ENCODE peak calls at places on chromosomes 2 and 18, in eight cellular contexts. N is nephron progenitor cell, V is WTC11, G is progenitor cell of endocrine pancreas, P is cardiac fibroblast, F is Calu3, A is sigmoid colon, C is heart right ventricle. X is an unnamed sample.

GRCh38 chr2:106269591-106270291 is 75.6 kb upstream of the UXS1 start:
- DNase-seq in N (no peak), V (peak), G (no peak), P (no peak), F (peak), A (no peak), C (peak), X (no peak)

GRCh38 chr2:181818036-181818680 is 73.4 kb upstream of the ITPRID2 start:
- DNase-seq in N (no peak), V (no peak), G (no peak), P (no peak), F (no peak), A (no peak), C (no peak), X (no peak)

GRCh38 chr18:63479826-63480225 is 3.1 kb downstream of the SERPINB5 start:
- DNase-seq in N (no peak), V (no peak), G (no peak), P (no peak), F (no peak), A (no peak), C (no peak), X (no peak)

GRCh38 chr2:85717308-85718005 is 23.3 kb downstream of the GNLY start:
- DNase-seq in N (no peak), V (no peak), G (no peak), P (peak), F (no peak), A (no peak), C (no peak), X (peak)

GRCh38 chr2:45191096-45191863 is 182.0 kb upstream of the SIX2 start:
- DNase-seq in N (no peak), V (no peak), G (no peak), P (peak), F (no peak), A (no peak), C (no peak), X (no peak)

GRCh38 chr2:6826081-6826913 is 39.4 kb downstream of the CMPK2 start:
- DNase-seq in N (no peak), V (peak), G (no peak), P (peak), F (peak), A (no peak), C (peak), X (no peak)

GRCh38 chr2:55161295-55162210 is 70.5 kb downstream of the CLHC1 start:
- DNase-seq in N (no peak), V (no peak), G (no peak), P (peak), F (no peak), A (no peak), C (no peak), X (no peak)

GRCh38 chr2:112474844-112475486 is 7.0 kb upstream of the TTL start:
- DNase-seq in N (no peak), V (no peak), G (no peak), P (no peak), F (no peak), A (no peak), C (no peak), X (no peak)

GRCh38 chr18:73626859-73627258 is 520.8 kb downstream of the FBXO15 start:
- DNase-seq in N (no peak), V (no peak), G (no peak), P (no peak), F (no peak), A (no peak), C (no peak), X (no peak)

GRCh38 chr18:48583568-48583967 is 44.7 kb downstream of the CTIF start:
- DNase-seq in N (no peak), V (no peak), G (no peak), P (no peak), F (no peak), A (no peak), C (no peak), X (no peak)

GRCh38 chr2:28956890-28957289 is 24.2 kb upstream of the TOGARAM2 start:
- DNase-seq in N (no peak), V (peak), G (no peak), P (peak), F (no peak), A (no peak), C (no peak), X (no peak)

GRCh38 chr2:60475311-60475830 is 78.1 kb downstream of the BCL11A start:
- DNase-seq in N (no peak), V (no peak), G (no peak), P (no peak), F (no peak), A (no peak), C (no peak), X (no peak)

GRCh38 chr2:236161082-236161462 is 7.1 kb downstream of the GBX2 start:
- DNase-seq in N (no peak), V (peak), G (no peak), P (no peak), F (no peak), A (peak), C (no peak), X (no peak)

GRCh38 chr18:27996792-27997191 is 180.1 kb downstream of the CDH2 start:
- DNase-seq in N (no peak), V (no peak), G (no peak), P (peak), F (no peak), A (no peak), C (no peak), X (no peak)

GRCh38 chr2:162968306-162968705 is 129.7 kb upstream of the KCNH7 start:
- DNase-seq in N (no peak), V (no peak), G (no peak), P (no peak), F (no peak), A (no peak), C (no peak), X (no peak)

GRCh38 chr18:48790226-48790863 is 160.4 kb downstream of the SMAD7 start:
- DNase-seq in N (no peak), V (peak), G (no peak), P (peak), F (peak), A (peak), C (peak), X (peak)

GRCh38 chr2:238091426-238092060 is 8.6 kb upstream of the ESPNL start:
- DNase-seq in N (no peak), V (no peak), G (no peak), P (no peak), F (no peak), A (no peak), C (no peak), X (no peak)

GRCh38 chr2:88627856-88628568 is 748 bp upstream of the EIF2AK3 start:
- DNase-seq in N (peak), V (peak), G (peak), P (peak), F (peak), A (peak), C (peak), X (peak)

GRCh38 chr18:59900222-59901128 is 679 bp downstream of the PMAIP1 start:
- DNase-seq in N (peak), V (peak), G (peak), P (peak), F (peak), A (no peak), C (no peak), X (no peak)

GRCh38 chr2:201883559-201883958 is 77.2 kb downstream of the CDK15 start:
- DNase-seq in N (no peak), V (no peak), G (no peak), P (no peak), F (no peak), A (no peak), C (peak), X (no peak)

GRCh38 chr18:75124967-75125358 is 84.0 kb downstream of the PTGR3 start:
- DNase-seq in N (no peak), V (no peak), G (no peak), P (no peak), F (no peak), A (no peak), C (no peak), X (peak)

GRCh38 chr2:20231632-20232031 is 6.7 kb upstream of the SDC1 start:
- DNase-seq in N (no peak), V (peak), G (no peak), P (no peak), F (peak), A (no peak), C (no peak), X (no peak)

GRCh38 chr2:58063641-58064040 is 17.0 kb downstream of the VRK2 start:
- DNase-seq in N (no peak), V (no peak), G (no peak), P (peak), F (no peak), A (no peak), C (no peak), X (no peak)

GRCh38 chr18:32998285-32998684 is 225.5 kb upstream of the KLHL14 start:
- DNase-seq in N (no peak), V (no peak), G (no peak), P (no peak), F (no peak), A (no peak), C (no peak), X (no peak)

GRCh38 chr2:201704536-201704935 is 6.1 kb upstream of the MPP4 start:
- DNase-seq in N (no peak), V (no peak), G (no peak), P (no peak), F (no peak), A (no peak), C (no peak), X (no peak)

GRCh38 chr2:28175028-28175427 is 217.6 kb upstream of the FOSL2 start:
- DNase-seq in N (no peak), V (peak), G (no peak), P (no peak), F (no peak), A (no peak), C (no peak), X (no peak)

GRCh38 chr18:55275042-55275897 is 312.7 kb downstream of the TCF4 start:
- DNase-seq in N (no peak), V (no peak), G (no peak), P (peak), F (no peak), A (no peak), C (no peak), X (no peak)

GRCh38 chr2:14516844-14517243 is 115.7 kb upstream of the LRATD1 start:
- DNase-seq in N (no peak), V (no peak), G (no peak), P (no peak), F (no peak), A (no peak), C (no peak), X (no peak)

GRCh38 chr2:55595536-55595935 is 21.9 kb downstream of the PPP4R3B start:
- DNase-seq in N (no peak), V (no peak), G (no peak), P (peak), F (no peak), A (no peak), C (no peak), X (no peak)

GRCh38 chr18:75635096-75635495 is 207.6 kb upstream of the SMIM21 start:
- DNase-seq in N (no peak), V (no peak), G (no peak), P (no peak), F (no peak), A (no peak), C (no peak), X (no peak)

GRCh38 chr18:45820144-45820745 is 5.2 kb upstream of the SIGLEC15 start:
- DNase-seq in N (no peak), V (no peak), G (no peak), P (no peak), F (no peak), A (no peak), C (no peak), X (no peak)

GRCh38 chr2:8334866-8335325 is 347.0 kb upstream of the ID2 start:
- DNase-seq in N (no peak), V (no peak), G (no peak), P (no peak), F (no peak), A (no peak), C (no peak), X (no peak)

GRCh38 chr18:25058520-25058919 is 293.4 kb downstream of the ZNF521 start:
- DNase-seq in N (no peak), V (peak), G (no peak), P (no peak), F (peak), A (no peak), C (no peak), X (no peak)

GRCh38 chr2:14960686-14961324 is 328.3 kb downstream of the LRATD1 start:
- DNase-seq in N (no peak), V (no peak), G (no peak), P (no peak), F (no peak), A (no peak), C (no peak), X (no peak)

GRCh38 chr2:170965446-170966225 is 36.6 kb downstream of the GORASP2 start:
- DNase-seq in N (no peak), V (no peak), G (no peak), P (no peak), F (no peak), A (no peak), C (no peak), X (no peak)

DNA sequence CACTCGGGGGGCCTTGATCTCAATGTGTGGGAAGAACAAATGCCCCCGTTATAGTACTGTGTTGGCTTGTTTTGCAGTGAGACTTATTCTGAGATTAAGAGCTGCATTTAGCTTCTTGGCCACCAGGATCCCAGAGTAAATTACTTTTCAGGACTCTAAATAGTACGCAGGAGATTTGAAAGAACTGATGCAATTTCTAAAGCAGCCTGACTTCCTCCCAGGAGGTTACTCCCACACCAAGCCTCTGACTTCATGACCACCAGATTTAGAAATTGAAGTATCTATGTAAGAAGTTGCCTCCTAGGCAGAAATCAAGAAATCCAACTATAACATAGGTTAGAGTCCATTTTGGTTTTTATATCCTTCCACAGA is 67.0 kb downstream of the FEZ2 start:
- DNase-seq in N (no peak), V (no peak), G (no peak), P (peak), F (no peak), A (no peak), C (peak), X (no peak)
- TF ChIP-seq CTCF in N (no peak), V (no peak), G (peak), P (peak), F (no peak), A (no peak), C (peak), X (no peak)

GRCh38 chr2:168346725-168347477 is 99.5 kb upstream of the STK39 start:
- DNase-seq in N (peak), V (peak), G (peak), P (peak), F (peak), A (peak), C (peak), X (no peak)

GRCh38 chr2:168354499-168354898 is 101.6 kb upstream of the CERS6 start:
- DNase-seq in N (no peak), V (no peak), G (no peak), P (no peak), F (no peak), A (no peak), C (no peak), X (no peak)

GRCh38 chr2:168348076-168348475 is 100.7 kb upstream of the STK39 start:
- DNase-seq in N (peak), V (peak), G (peak), P (peak), F (peak), A (no peak), C (peak), X (no peak)

GRCh38 chr2:168353251-168353650 is 102.8 kb upstream of the CERS6 start:
- DNase-seq in N (no peak), V (no peak), G (no peak), P (no peak), F (no peak), A (no peak), C (no peak), X (no peak)

GRCh38 chr2:168350380-168350779 is 103.0 kb upstream of the STK39 start:
- DNase-seq in N (no peak), V (no peak), G (no peak), P (peak), F (no peak), A (no peak), C (no peak), X (no peak)
- TF ChIP-seq CTCF in N (no peak), V (no peak), G (no peak), P (peak), F (peak), A (no peak), C (no peak), X (no peak)

GRCh38 chr2:64204716-64205115 is 60.5 kb upstream of the PELI1 start:
- DNase-seq in N (no peak), V (no peak), G (no peak), P (no peak), F (no peak), A (no peak), C (no peak), X (no peak)

GRCh38 chr2:64202206-64202864 is 58.1 kb upstream of the PELI1 start:
- DNase-seq in N (no peak), V (no peak), G (no peak), P (peak), F (no peak), A (no peak), C (no peak), X (no peak)

GRCh38 chr2:64204006-64204632 is 59.9 kb upstream of the PELI1 start:
- DNase-seq in N (no peak), V (no peak), G (no peak), P (peak), F (peak), A (peak), C (peak), X (no peak)

GRCh38 chr2:64203131-64204005 is 59.1 kb upstream of the PELI1 start:
- DNase-seq in N (peak), V (no peak), G (no peak), P (no peak), F (no peak), A (no peak), C (no peak), X (no peak)

DNA sequence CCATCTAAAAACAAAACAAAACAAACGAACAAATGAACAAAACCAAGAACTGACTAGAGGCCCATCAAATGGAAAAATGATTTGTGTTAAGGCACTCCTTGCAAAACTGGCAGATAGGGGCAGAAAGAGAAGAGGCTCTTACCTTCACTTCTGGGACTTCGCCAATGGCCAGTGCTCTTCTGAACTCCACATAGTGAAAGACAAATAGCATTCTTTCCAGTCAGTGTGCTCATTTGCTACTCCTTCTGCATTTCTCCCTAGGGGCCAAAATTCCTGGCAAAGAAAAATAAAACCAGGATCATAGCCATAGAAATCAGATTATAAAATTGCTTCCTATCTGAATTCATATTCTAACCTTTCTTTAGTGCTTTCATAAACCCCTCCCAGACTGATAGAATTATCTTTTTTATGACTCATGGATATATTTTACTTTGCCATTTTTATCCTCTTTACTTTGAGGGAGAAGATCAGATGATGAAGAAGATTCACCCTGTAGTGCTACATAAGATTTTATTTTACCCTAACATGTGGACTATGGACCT is 56.9 kb upstream of the PELI1 start:
- DNase-seq in N (no peak), V (no peak), G (no peak), P (peak), F (no peak), A (no peak), C (peak), X (no peak)
- TF ChIP-seq CTCF in N (no peak), V (no peak), G (no peak), P (no peak), F (no peak), A (no peak), C (no peak), X (no peak)

DNA sequence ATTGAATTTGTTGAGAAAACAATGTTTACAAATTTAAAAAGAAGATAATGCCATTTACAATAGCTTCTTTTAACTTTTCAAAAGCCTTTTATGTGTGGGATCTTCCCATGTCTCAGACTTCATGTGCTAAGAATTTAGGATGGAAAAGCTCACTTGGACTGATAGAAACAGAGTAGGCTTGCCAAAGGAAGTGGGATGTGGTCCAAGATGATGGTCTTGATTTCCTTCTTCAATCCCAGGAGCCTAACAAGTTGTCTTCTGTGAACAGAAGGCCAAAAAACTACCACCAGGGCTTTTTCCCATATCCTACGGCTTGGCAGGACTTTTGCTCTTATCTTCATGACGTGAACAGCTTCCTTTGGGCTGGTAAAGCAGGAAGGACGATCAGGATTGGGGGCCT is 9.5 kb downstream of the CXCR4 start:
- DNase-seq in N (no peak), V (no peak), G (no peak), P (no peak), F (no peak), A (no peak), C (peak), X (no peak)
- TF ChIP-seq CTCF in N (no peak), V (no peak), G (no peak), P (no peak), F (no peak), A (no peak), C (no peak), X (no peak)

GRCh38 chr2:64808092-64808491 is 154.4 kb upstream of the SERTAD2 start:
- DNase-seq in N (no peak), V (no peak), G (no peak), P (no peak), F (no peak), A (no peak), C (no peak), X (no peak)

GRCh38 chr2:64804651-64805050 is 150.9 kb upstream of the SERTAD2 start:
- DNase-seq in N (no peak), V (no peak), G (no peak), P (no peak), F (no peak), A (no peak), C (no peak), X (no peak)

GRCh38 chr2:64812298-64812697 is 158.6 kb upstream of the SERTAD2 start:
- DNase-seq in N (no peak), V (no peak), G (no peak), P (no peak), F (no peak), A (no peak), C (peak), X (no peak)

GRCh38 chr2:64807417-64807816 is 153.7 kb upstream of the SERTAD2 start:
- DNase-seq in N (no peak), V (no peak), G (no peak), P (peak), F (peak), A (no peak), C (no peak), X (no peak)

DNA sequence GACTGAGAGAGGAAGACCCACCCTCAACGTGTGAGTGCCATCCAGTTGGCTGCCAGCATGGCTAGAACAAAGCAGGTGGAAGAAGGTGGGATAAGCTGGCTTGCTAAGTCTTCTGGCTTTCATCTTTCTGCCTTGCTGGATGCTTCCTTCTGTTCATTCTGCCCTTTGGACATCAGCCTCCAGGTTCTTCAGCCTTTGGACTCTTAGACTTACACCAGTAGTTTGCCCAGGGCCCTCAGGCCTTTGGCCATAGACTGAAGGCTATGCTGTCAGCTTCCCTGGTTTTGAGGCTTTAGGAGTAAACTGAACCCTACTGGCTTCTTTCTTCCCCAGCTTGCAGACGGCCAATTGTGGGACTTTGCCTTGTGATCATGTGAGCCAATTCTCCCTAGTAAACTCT is 155.0 kb upstream of the SERTAD2 start:
- DNase-seq in N (no peak), V (no peak), G (no peak), P (no peak), F (no peak), A (no peak), C (no peak), X (no peak)
- TF ChIP-seq CTCF in N (no peak), V (no peak), G (no peak), P (no peak), F (no peak), A (no peak), C (no peak), X (no peak)

GRCh38 chr2:207341816-207342215 is 176.1 kb upstream of the KLF7 start:
- DNase-seq in N (no peak), V (no peak), G (no peak), P (no peak), F (no peak), A (no peak), C (no peak), X (no peak)
- TF ChIP-seq CTCF in N (no peak), V (no peak), G (no peak), P (no peak), F (no peak), A (no peak), C (no peak), X (no peak)